ENCODE peak calls at places on chromosomes 11 and 22, in ten cellular contexts. V, T, M, A, C, E, P, Y, O and K are unnamed samples. For H3K9me3, the result is how much of the 10 kb centered on the place peaks cover.

GRCh38 chr11:118198370-118198769 is 21.9 kb upstream of the SCN2B start:
- DNase-seq in E (peak), C (peak), Y (peak), P (peak), A (peak), V (peak), M (peak), O (peak), T (no peak), K (peak)

GRCh38 chr11:1165256-1166041 is 7.7 kb downstream of the MUC5AC start:
- DNase-seq in E (no peak), P (peak), Y (no peak), A (no peak), C (no peak), V (no peak), O (no peak), M (no peak), T (no peak), K (no peak)

GRCh38 chr22:38317237-38317994 is at the start of gene CSNK1E:
- DNase-seq in M (peak), C (peak), Y (peak), A (peak), E (peak), O (peak), V (peak), T (no peak), P (peak), K (peak)

GRCh38 chr11:112523477-112523876 is 262.8 kb upstream of the PLET1 start:
- DNase-seq in C (no peak), P (no peak), M (no peak), A (peak), V (no peak), E (no peak), T (no peak), Y (no peak), O (peak), K (no peak)

GRCh38 chr11:64639885-64640284 is 48.9 kb downstream of the SLC22A12 start:
- DNase-seq in Y (no peak), P (no peak), E (no peak), O (no peak), T (no peak), V (no peak), C (no peak), M (no peak), A (no peak), K (no peak)

GRCh38 chr22:42947211-42947990 is 67.5 kb downstream of the PACSIN2 start:
- DNase-seq in C (no peak), V (no peak), E (no peak), A (no peak), M (no peak), P (no peak), T (no peak), O (peak), Y (peak), K (no peak)

GRCh38 chr11:16195659-16196058 is 160.7 kb downstream of the SOX6 start:
- DNase-seq in Y (peak), M (no peak), E (no peak), A (no peak), C (no peak), O (no peak), V (no peak), P (no peak), T (no peak), K (no peak)

GRCh38 chr11:44607324-44607962 is 42.0 kb downstream of the CD82 start:
- DNase-seq in T (no peak), P (no peak), Y (peak), E (no peak), C (no peak), O (peak), A (no peak), V (no peak), M (no peak), K (no peak)

GRCh38 chr11:97361812-97362378 is 972.1 kb downstream of the JRKL start:
- DNase-seq in C (no peak), T (no peak), P (no peak), E (no peak), M (no peak), Y (no peak), V (no peak), O (peak), A (no peak), K (no peak)

GRCh38 chr11:37858398-37858797 is 1260.4 kb upstream of the RAG2 start:
- DNase-seq in V (no peak), A (no peak), O (no peak), C (no peak), Y (no peak), T (no peak), P (no peak), M (no peak), E (no peak), K (no peak)

GRCh38 chr11:93123351-93123898 is 74.4 kb downstream of the SLC36A4 start:
- DNase-seq in M (no peak), E (no peak), Y (peak), P (no peak), C (no peak), T (no peak), A (no peak), O (no peak), V (no peak), K (no peak)

GRCh38 chr11:106012744-106013143 is 9.3 kb downstream of the MSANTD4 start:
- DNase-seq in V (no peak), O (no peak), P (no peak), T (no peak), C (no peak), M (no peak), A (no peak), E (no peak), Y (peak), K (no peak)

GRCh38 chr22:40791241-40791640 is 27.9 kb downstream of the SLC25A17 start:
- DNase-seq in C (no peak), E (no peak), M (no peak), T (no peak), O (no peak), P (no peak), A (no peak), V (no peak), Y (no peak), K (no peak)

GRCh38 chr22:45998638-45999378 is 21.8 kb upstream of the WNT7B start:
- DNase-seq in T (no peak), Y (no peak), E (no peak), V (peak), A (no peak), C (no peak), P (peak), O (no peak), M (no peak), K (no peak)

GRCh38 chr11:38687008-38687407 is 2089.0 kb upstream of the RAG2 start:
- DNase-seq in T (no peak), V (no peak), P (no peak), E (no peak), C (no peak), O (no peak), Y (no peak), A (no peak), M (no peak), K (no peak)

GRCh38 chr11:128244896-128245295 is 342.5 kb downstream of the ETS1 start:
- DNase-seq in P (no peak), V (no peak), A (no peak), M (no peak), T (no peak), O (no peak), E (no peak), C (no peak), Y (peak), K (no peak)

GRCh38 chr11:130314184-130314748 is 451 bp downstream of the ZBTB44 start:
- DNase-seq in O (peak), A (no peak), E (peak), P (peak), M (peak), C (peak), T (peak), V (peak), Y (peak), K (peak)

GRCh38 chr11:113465786-113466185 is 9.4 kb downstream of the DRD2 start:
- DNase-seq in M (no peak), T (no peak), E (no peak), Y (no peak), V (no peak), P (no peak), C (no peak), O (peak), A (no peak), K (no peak)

GRCh38 chr11:110121204-110121603 is 28.0 kb downstream of the ZC3H12C start:
- DNase-seq in A (no peak), C (no peak), P (no peak), O (peak), M (no peak), E (no peak), V (no peak), Y (peak), T (no peak), K (no peak)

GRCh38 chr11:10375280-10376048 is 70.6 kb downstream of the ADM start:
- DNase-seq in O (peak), M (no peak), A (no peak), E (no peak), V (no peak), T (peak), C (no peak), Y (peak), P (no peak), K (no peak)

GRCh38 chr11:68673291-68673930 is 10.9 kb upstream of the GAL start:
- DNase-seq in O (no peak), A (no peak), C (no peak), Y (no peak), E (no peak), V (no peak), M (no peak), T (no peak), P (peak), K (no peak)

GRCh38 chr11:111910637-111911562 is 670 bp downstream of the CRYAB start:
- DNase-seq in Y (no peak), M (no peak), T (no peak), A (no peak), C (no peak), E (no peak), V (no peak), P (no peak), O (peak), K (no peak)

GRCh38 chr11:130813638-130814037 is 102.6 kb downstream of the SNX19 start:
- DNase-seq in T (no peak), Y (no peak), E (no peak), P (no peak), O (no peak), V (no peak), C (no peak), A (no peak), M (no peak), K (no peak)

GRCh38 chr22:47190276-47190956 is 428.0 kb downstream of the TBC1D22A start:
- DNase-seq in M (peak), E (peak), V (peak), Y (no peak), P (peak), T (no peak), A (no peak), O (no peak), C (no peak), K (no peak)

GRCh38 chr22:47191630-47192105 is 429.2 kb downstream of the TBC1D22A start:
- DNase-seq in E (no peak), Y (no peak), P (no peak), O (no peak), A (no peak), V (no peak), C (no peak), T (no peak), M (no peak), K (no peak)

GRCh38 chr22:47192106-47192650 is 429.7 kb downstream of the TBC1D22A start:
- DNase-seq in T (no peak), V (peak), O (no peak), A (no peak), C (no peak), Y (no peak), M (peak), E (peak), P (no peak), K (peak)

GRCh38 chr22:47189056-47189916 is 426.8 kb downstream of the TBC1D22A start:
- DNase-seq in E (peak), V (peak), P (peak), C (no peak), T (no peak), M (no peak), Y (no peak), O (no peak), A (no peak), K (no peak)

DNA sequence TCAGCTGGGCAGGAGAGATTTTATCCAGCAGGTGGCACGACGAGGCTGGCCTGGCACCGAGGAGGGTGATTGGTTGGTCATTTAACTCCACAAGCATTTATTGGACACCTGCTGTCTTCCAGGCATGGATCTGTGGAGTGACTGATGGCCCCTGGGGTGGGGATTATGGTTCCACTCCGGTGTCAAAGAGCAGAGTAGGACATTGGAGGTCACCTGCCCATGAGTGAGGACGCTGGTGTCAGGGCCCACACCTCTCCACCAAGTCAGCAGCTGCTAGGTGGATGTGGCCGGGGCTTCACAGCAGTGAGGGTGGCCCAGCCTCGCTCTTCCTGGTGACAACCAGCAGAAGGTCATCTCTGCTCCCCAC is 428.5 kb downstream of the TBC1D22A start:
- DNase-seq in O (no peak), V (peak), A (no peak), T (no peak), Y (no peak), C (no peak), E (peak), M (peak), P (no peak), K (peak)
- H3K9me3 ChIP-seq in O (under half), V (under half), A (under half), T (under half), Y (under half), C (under half), E (under half), M (under half), P (under half), K (under half)

GRCh38 chr11:60168306-60168705 is 14.6 kb downstream of the MS4A6A start:
- DNase-seq in Y (no peak), A (no peak), V (no peak), M (no peak), O (peak), T (no peak), E (no peak), C (no peak), P (no peak), K (no peak)

GRCh38 chr11:60165946-60166345 is 16.9 kb downstream of the MS4A6A start:
- DNase-seq in Y (no peak), T (no peak), A (no peak), M (no peak), V (no peak), O (peak), E (no peak), P (no peak), C (no peak), K (no peak)

GRCh38 chr11:60172011-60172410 is 10.9 kb downstream of the MS4A6A start:
- DNase-seq in P (no peak), O (peak), T (no peak), V (no peak), E (no peak), A (no peak), M (no peak), C (no peak), Y (no peak), K (no peak)

GRCh38 chr11:60170566-60170965 is 12.3 kb downstream of the MS4A6A start:
- DNase-seq in Y (no peak), E (no peak), O (peak), C (no peak), M (no peak), V (no peak), A (no peak), P (no peak), T (no peak), K (no peak)

GRCh38 chr11:60169264-60169915 is 13.5 kb downstream of the MS4A6A start:
- DNase-seq in M (no peak), P (no peak), T (no peak), A (no peak), V (no peak), C (no peak), E (no peak), Y (no peak), O (peak), K (no peak)
- H3K9me3 ChIP-seq in M (under half), P (under half), T (under half), A (under half), V (under half), C (under half), E (under half), Y (under half), O (under half), K (under half)

GRCh38 chr11:35407041-35407440 is 12.3 kb downstream of the SLC1A2 start:
- DNase-seq in A (no peak), M (no peak), V (no peak), P (no peak), O (no peak), Y (no peak), C (no peak), E (no peak), T (peak), K (no peak)
- H3K9me3 ChIP-seq in A (under half), M (under half), V (under half), P (under half), O (under half), Y (under half), C (under half), E (under half), T (under half), K (under half)

GRCh38 chr11:91788764-91789163 is 435.9 kb upstream of the FAT3 start:
- DNase-seq in O (no peak), A (no peak), M (no peak), Y (no peak), C (no peak), E (no peak), T (no peak), V (no peak), P (no peak), K (no peak)
- H3K9me3 ChIP-seq in O (under half), A (under half), M (under half), Y (under half), C (under half), E (under half), T (under half), V (under half), P (under half), K (under half)

DNA sequence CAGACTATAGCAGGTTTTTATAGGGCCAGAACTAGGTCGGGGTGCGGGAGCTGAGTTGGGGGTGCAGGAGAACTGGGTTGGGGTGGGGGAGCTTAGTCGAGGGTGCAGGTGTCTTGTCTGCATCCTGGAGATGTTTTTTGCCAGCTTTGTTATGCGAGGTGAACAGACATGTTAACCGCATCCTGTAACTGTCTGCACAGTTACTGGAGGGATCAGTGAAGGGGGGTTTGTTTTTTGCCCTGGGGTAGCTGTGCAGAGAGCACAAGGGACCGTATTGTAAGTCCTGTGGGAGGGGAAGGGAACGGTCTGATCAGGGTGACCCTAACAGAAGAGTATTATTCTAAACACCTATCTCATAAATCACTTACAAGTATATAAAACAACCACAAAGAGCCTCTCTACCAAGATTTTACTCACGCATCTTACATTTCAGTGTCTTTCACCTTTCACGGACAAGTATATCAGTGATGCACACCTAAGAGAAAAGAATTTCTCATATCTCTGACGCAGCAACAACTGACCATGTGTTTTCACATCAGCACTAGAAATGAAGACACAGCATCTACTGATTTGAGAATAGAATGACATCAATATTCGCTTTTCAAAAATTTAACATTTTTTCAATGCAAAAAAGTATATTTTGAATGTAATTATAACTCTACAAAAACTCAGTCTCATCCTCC is 20.8 kb downstream of the ZNF195 start:
- DNase-seq in M (no peak), T (no peak), C (no peak), Y (no peak), V (no peak), A (no peak), O (no peak), P (no peak), E (no peak), K (no peak)
- H3K9me3 ChIP-seq in M (half or more), T (under half), C (half or more), Y (half or more), V (half or more), A (under half), O (half or more), P (half or more), E (under half), K (half or more)